ENCODE peak calls at places on chromosomes 11 and 22, in ten cellular contexts. U is HepG2; F is CD4-positive, alpha-beta memory T cell; W is pancreas; H is Peyer's patch; V is mammary epithelial cell; D is DND-41; M is heart left ventricle; L is neuronal stem cell; K is small intestine. Y is an unnamed sample. For H3K36me3, the result is how much of the 10 kb centered on the place peaks cover.

GRCh38 chr22:38260760-38261477 is 11.9 kb downstream of the TMEM184B start:
- DNase-seq in U (peak), F (no peak), W (no peak), H (no peak), V (no peak), D (no peak), M (no peak), L (peak), K (no peak), Y (no peak)

GRCh38 chr11:17748044-17748443 is 13.5 kb downstream of the KCNC1 start:
- DNase-seq in U (no peak), F (no peak), W (no peak), H (peak), V (no peak), D (no peak), M (no peak), L (no peak), K (no peak), Y (no peak)

GRCh38 chr11:77374611-77375031 is 73.1 kb upstream of the GDPD4 start:
- DNase-seq in U (no peak), F (no peak), W (no peak), H (no peak), V (peak), D (no peak), M (no peak), L (no peak), K (peak), Y (no peak)

GRCh38 chr11:72522186-72522585 is 87.9 kb upstream of the CLPB start:
- DNase-seq in U (no peak), F (no peak), W (no peak), H (no peak), V (no peak), D (no peak), M (peak), L (no peak), K (no peak), Y (no peak)

GRCh38 chr22:20111045-20111688 is 4.7 kb upstream of the RANBP1 start:
- DNase-seq in U (peak), F (peak), W (no peak), H (no peak), V (no peak), D (peak), M (no peak), L (no peak), K (no peak), Y (no peak)

GRCh38 chr11:68750197-68750987 is 928 bp downstream of the TESMIN start:
- DNase-seq in U (no peak), F (peak), W (peak), H (no peak), V (no peak), D (no peak), M (no peak), L (peak), K (no peak), Y (no peak)

GRCh38 chr11:45925550-45925949 is 3.1 kb downstream of the LARGE2 start:
- DNase-seq in U (no peak), F (no peak), W (no peak), H (no peak), V (no peak), D (no peak), M (no peak), L (no peak), K (no peak), Y (no peak)

GRCh38 chr11:72038491-72038890 is 39.8 kb downstream of the IL18BP start:
- DNase-seq in U (no peak), F (no peak), W (no peak), H (peak), V (peak), D (no peak), M (peak), L (no peak), K (peak), Y (no peak)

GRCh38 chr11:80700386-80700785 is 1259.6 kb upstream of the TENM4 start:
- DNase-seq in U (no peak), F (no peak), W (no peak), H (no peak), V (no peak), D (no peak), M (no peak), L (no peak), K (no peak), Y (no peak)

GRCh38 chr11:92425127-92425526 is 200.5 kb downstream of the FAT3 start:
- DNase-seq in U (no peak), F (no peak), W (no peak), H (no peak), V (no peak), D (no peak), M (no peak), L (no peak), K (no peak), Y (no peak)

GRCh38 chr11:9575531-9576240 is 2.2 kb downstream of the WEE1 start:
- DNase-seq in U (no peak), F (no peak), W (no peak), H (no peak), V (peak), D (no peak), M (no peak), L (no peak), K (no peak), Y (no peak)

GRCh38 chr11:44779736-44780520 is 53.2 kb downstream of the TSPAN18 start:
- DNase-seq in U (no peak), F (no peak), W (no peak), H (no peak), V (no peak), D (no peak), M (no peak), L (no peak), K (no peak), Y (no peak)

GRCh38 chr11:32333335-32333991 is 101.9 kb downstream of the WT1 start:
- DNase-seq in U (no peak), F (no peak), W (peak), H (no peak), V (peak), D (no peak), M (peak), L (peak), K (peak), Y (no peak)

GRCh38 chr11:66020618-66021357 is 5.5 kb downstream of the CATSPER1 start:
- DNase-seq in U (no peak), F (no peak), W (no peak), H (no peak), V (peak), D (no peak), M (no peak), L (no peak), K (no peak), Y (no peak)

GRCh38 chr11:44747836-44748235 is 21.1 kb downstream of the TSPAN18 start:
- DNase-seq in U (no peak), F (no peak), W (no peak), H (no peak), V (no peak), D (no peak), M (no peak), L (no peak), K (no peak), Y (no peak)

GRCh38 chr22:22684605-22685561 is 40.5 kb downstream of the GGTLC2 start:
- DNase-seq in U (no peak), F (no peak), W (no peak), H (peak), V (no peak), D (peak), M (no peak), L (no peak), K (peak), Y (no peak)

GRCh38 chr11:45560153-45560934 is 105.1 kb downstream of the CHST1 start:
- DNase-seq in U (no peak), F (no peak), W (no peak), H (no peak), V (no peak), D (no peak), M (peak), L (no peak), K (no peak), Y (no peak)

GRCh38 chr11:83680351-83680750 is 394.2 kb upstream of the CCDC90B start:
- DNase-seq in U (no peak), F (no peak), W (no peak), H (no peak), V (no peak), D (no peak), M (no peak), L (no peak), K (no peak), Y (no peak)

GRCh38 chr22:37696657-37697539 is at the start of gene TRIOBP:
- DNase-seq in U (no peak), F (peak), W (peak), H (peak), V (peak), D (peak), M (peak), L (peak), K (peak), Y (no peak)

GRCh38 chr11:46472662-46472994 is 81.1 kb upstream of the CHRM4 start:
- DNase-seq in U (peak), F (no peak), W (peak), H (peak), V (no peak), D (no peak), M (no peak), L (no peak), K (peak), Y (no peak)

GRCh38 chr11:68256331-68256741 is 15.4 kb downstream of the C11orf24 start:
- DNase-seq in U (peak), F (no peak), W (no peak), H (no peak), V (no peak), D (no peak), M (peak), L (no peak), K (no peak), Y (no peak)

GRCh38 chr11:121953122-121953521 is 162.9 kb downstream of the BLID start:
- DNase-seq in U (peak), F (no peak), W (no peak), H (no peak), V (no peak), D (no peak), M (no peak), L (no peak), K (no peak), Y (no peak)

GRCh38 chr11:61756452-61757212 is 4.2 kb downstream of the MYRF start:
- DNase-seq in U (peak), F (no peak), W (peak), H (peak), V (no peak), D (peak), M (no peak), L (no peak), K (peak), Y (no peak)

GRCh38 chr11:114179234-114179941 is 116.8 kb upstream of the NNMT start:
- DNase-seq in U (no peak), F (no peak), W (peak), H (peak), V (no peak), D (no peak), M (peak), L (no peak), K (peak), Y (no peak)

GRCh38 chr11:76296731-76297130 is 84.2 kb downstream of the THAP12 start:
- DNase-seq in U (no peak), F (no peak), W (no peak), H (no peak), V (no peak), D (no peak), M (no peak), L (no peak), K (no peak), Y (no peak)

GRCh38 chr22:36052505-36052941 is 23.9 kb upstream of the RBFOX2 start:
- DNase-seq in U (no peak), F (no peak), W (peak), H (no peak), V (peak), D (peak), M (no peak), L (no peak), K (peak), Y (no peak)

GRCh38 chr11:129324533-129325175 is 51.0 kb upstream of the BARX2 start:
- DNase-seq in U (peak), F (no peak), W (no peak), H (peak), V (no peak), D (no peak), M (no peak), L (no peak), K (peak), Y (no peak)

GRCh38 chr11:45296085-45296484 is 9.9 kb upstream of the SYT13 start:
- DNase-seq in U (no peak), F (no peak), W (no peak), H (no peak), V (no peak), D (no peak), M (no peak), L (no peak), K (no peak), Y (no peak)

GRCh38 chr11:45663486-45664375 is 1.7 kb downstream of the CHST1 start:
- DNase-seq in U (no peak), F (no peak), W (no peak), H (no peak), V (no peak), D (no peak), M (no peak), L (no peak), K (no peak), Y (no peak)

DNA sequence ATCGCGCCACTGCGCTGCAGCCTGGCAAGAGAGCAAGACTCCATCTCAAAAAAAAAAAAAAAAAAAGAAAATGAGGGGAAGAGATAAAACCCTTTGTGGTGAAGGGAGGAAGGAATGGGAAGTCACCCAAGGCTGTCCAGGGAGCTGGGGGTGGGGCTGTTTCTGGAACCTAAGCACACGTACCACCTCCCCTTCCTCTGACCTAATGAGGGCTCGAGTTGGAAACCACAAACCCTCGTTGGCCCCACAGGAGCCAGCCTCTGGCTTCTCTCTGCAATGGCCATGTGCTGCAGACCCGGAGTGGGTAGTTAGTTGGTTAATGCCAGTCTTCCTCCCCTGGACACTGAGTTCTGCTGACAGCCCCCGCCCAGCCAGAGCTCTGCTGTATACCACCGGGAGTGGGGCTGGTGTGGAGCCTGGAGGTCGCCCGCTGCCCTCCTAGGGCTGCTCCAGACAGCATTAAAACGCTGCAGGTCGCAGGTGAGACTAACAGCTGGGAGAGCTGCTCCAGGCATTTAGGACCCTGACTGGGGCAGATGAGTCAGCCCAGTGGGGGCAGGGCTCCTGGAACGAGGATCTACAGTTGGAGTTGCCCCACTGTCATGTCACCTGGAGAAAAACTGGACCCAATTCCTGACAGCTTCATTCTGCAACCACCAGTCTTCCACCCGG is at the start of gene LGALS12:
- DNase-seq in U (no peak), F (no peak), W (no peak), H (no peak), V (no peak), D (peak), M (no peak), L (no peak), K (no peak), Y (no peak)
- H3K27ac ChIP-seq in U (no peak), F (no peak), W (no peak), H (no peak), V (no peak), D (no peak), M (no peak), L (no peak), K (no peak), Y (no peak)

GRCh38 chr11:35207471-35208403 is 68.8 kb downstream of the CD44 start:
- DNase-seq in U (no peak), F (no peak), W (no peak), H (no peak), V (no peak), D (no peak), M (no peak), L (no peak), K (no peak), Y (no peak)
- H3K36me3 ChIP-seq in U (under half), F (half or more), W (under half), H (under half), V (half or more), D (under half), M (under half), L (under half), K (under half), Y (under half)

GRCh38 chr11:117073539-117073938 is 24.7 kb downstream of the SIK3 start:
- DNase-seq in U (no peak), F (no peak), W (no peak), H (no peak), V (no peak), D (no peak), M (no peak), L (no peak), K (no peak), Y (no peak)
- H3K4me3 ChIP-seq in U (no peak), F (no peak), W (no peak), H (no peak), V (no peak), D (no peak), M (no peak), L (no peak), K (no peak), Y (no peak)

DNA sequence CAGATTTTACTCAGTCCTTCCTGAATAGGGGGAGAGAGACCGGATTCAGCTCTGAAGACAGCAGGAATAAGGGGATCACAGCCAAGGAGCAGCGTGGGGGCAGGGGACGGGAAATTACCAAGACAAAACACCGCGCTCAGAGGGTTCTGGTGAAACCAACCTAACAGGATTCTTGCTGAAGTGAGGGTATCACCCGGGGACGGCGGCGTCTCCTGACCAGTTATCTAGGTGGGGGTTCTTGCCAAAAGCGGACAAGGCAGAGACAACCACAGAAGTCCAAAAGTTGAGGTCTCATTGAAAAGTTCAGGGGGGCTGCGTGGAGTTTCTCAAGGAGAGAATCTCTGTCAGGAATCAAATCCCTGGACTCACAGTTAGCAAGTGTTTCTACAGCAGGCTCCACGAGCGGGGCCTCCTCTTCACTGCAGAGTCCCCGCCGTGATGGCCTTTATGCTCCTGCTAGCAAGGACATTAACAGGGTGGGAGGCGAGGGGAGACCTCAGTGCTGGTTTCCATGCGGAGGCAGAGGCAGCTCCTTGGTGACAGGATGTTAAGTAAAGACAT is 291.0 kb downstream of the BRD1 start:
- DNase-seq in U (no peak), F (no peak), W (no peak), H (peak), V (no peak), D (no peak), M (no peak), L (no peak), K (no peak), Y (no peak)
- H3K27ac ChIP-seq in U (no peak), F (no peak), W (no peak), H (no peak), V (no peak), D (no peak), M (no peak), L (no peak), K (no peak), Y (no peak)

GRCh38 chr11:214083-214482 is 6.6 kb downstream of the RIC8A start:
- DNase-seq in U (no peak), F (no peak), W (no peak), H (no peak), V (no peak), D (no peak), M (no peak), L (no peak), K (no peak), Y (no peak)
- H3K36me3 ChIP-seq in U (under half), F (half or more), W (under half), H (half or more), V (under half), D (half or more), M (half or more), L (half or more), K (under half), Y (under half)

DNA sequence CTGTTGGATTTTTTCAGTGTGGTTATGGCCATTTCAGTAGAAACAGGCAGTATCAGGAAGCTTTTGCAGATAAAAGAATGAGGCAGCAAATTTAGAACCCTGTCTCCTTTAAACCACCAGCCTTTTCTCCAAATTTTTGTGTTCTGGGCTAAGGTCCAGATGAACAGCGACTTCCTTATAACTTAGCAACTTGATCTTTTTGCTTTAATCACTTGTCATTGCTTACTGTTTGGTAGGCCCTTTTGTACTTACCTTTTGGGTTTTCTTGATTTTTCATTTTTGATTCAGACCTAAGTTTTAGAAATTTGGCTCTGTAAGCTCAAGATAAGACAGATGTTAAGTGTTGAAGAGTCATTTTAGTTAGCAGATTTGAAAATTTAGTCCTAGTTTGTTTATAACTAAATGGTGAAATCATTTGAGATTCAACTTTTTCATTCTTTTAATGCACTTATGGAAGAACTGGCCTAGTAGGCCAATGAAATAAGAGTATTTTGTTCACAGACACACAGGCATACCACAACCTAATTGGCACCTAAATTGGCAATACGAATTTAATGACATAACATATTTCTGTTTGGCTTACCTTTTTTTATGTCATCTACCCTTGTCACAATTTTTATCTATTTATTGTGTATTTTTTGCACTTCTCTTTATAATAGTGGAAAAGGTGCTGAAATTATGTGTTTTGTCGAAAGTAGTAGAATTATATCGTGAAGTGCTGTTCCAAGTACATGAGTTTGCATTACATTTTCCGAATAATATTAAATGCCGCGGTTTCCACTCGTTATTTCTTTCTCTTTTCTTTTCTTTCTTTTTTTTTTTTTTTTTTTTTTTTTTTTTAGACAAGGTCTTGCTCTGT is 2.1 kb downstream of the RTN3 start:
- DNase-seq in U (no peak), F (no peak), W (no peak), H (no peak), V (no peak), D (no peak), M (no peak), L (no peak), K (peak), Y (no peak)
- H3K4me3 ChIP-seq in U (peak), F (no peak), W (peak), H (no peak), V (peak), D (peak), M (peak), L (no peak), K (no peak), Y (peak)

DNA sequence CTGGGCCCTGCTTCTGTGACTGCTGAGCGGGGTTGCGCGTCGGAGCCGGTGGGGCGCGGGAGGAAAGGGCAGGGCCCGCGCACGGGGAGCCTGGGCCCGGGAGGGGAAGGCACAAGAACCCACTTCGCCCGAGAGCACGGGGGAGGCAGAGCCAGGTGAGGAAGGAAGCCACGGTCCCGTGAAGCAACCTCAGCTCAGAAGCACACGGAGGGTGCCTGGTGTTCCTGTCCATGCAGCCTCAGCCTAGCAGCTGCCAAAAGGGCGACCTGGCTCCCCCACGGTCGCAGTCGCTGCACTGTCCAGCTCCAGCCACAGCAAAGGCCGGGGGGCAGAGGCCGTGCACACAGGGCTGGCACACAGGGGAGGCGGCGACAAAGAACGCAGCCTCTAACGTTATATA is 9.3 kb upstream of the CDC42BPG start:
- DNase-seq in U (no peak), F (peak), W (no peak), H (no peak), V (no peak), D (no peak), M (no peak), L (no peak), K (peak), Y (no peak)
- H3K27ac ChIP-seq in U (no peak), F (peak), W (no peak), H (peak), V (no peak), D (no peak), M (peak), L (no peak), K (peak), Y (peak)